ENCODE peak calls at places on chromosomes 12 and 14, in eight cellular contexts. P is astrocyte of the spinal cord, B is mucosa of descending colon, U is epithelial cell of esophagus, Y is sigmoid colon, E is choroid plexus epithelial cell, H is endothelial cell of umbilical vein, J is cardiac muscle cell. M is an unnamed sample.

GRCh38 chr14:31895206-31895605 is 181.9 kb upstream of the ARHGAP5 start:
- DNase-seq in P (peak), B (no peak), U (peak), Y (no peak), E (peak), H (no peak), J (peak), M (no peak)

GRCh38 chr14:41423503-41423902 is 183.2 kb upstream of the LRFN5 start:
- DNase-seq in P (peak), B (no peak), U (no peak), Y (no peak), E (no peak), H (no peak), J (no peak), M (no peak)

GRCh38 chr12:119247007-119247719 is 68.4 kb downstream of the HSPB8 start:
- DNase-seq in P (no peak), B (no peak), U (no peak), Y (no peak), E (no peak), H (no peak), J (no peak), M (no peak)

GRCh38 chr14:36852853-36853634 is 191.4 kb downstream of the PAX9 start:
- DNase-seq in P (no peak), B (peak), U (no peak), Y (peak), E (peak), H (no peak), J (no peak), M (no peak)

GRCh38 chr12:25436206-25436912 is 116.7 kb downstream of the LMNTD1 start:
- DNase-seq in P (peak), B (peak), U (peak), Y (no peak), E (peak), H (peak), J (peak), M (no peak)

GRCh38 chr12:25482637-25483036 is 70.4 kb downstream of the LMNTD1 start:
- DNase-seq in P (no peak), B (no peak), U (no peak), Y (no peak), E (no peak), H (no peak), J (peak), M (no peak)

GRCh38 chr12:98470469-98471082 is 44.8 kb upstream of the TMPO start:
- DNase-seq in P (no peak), B (no peak), U (peak), Y (no peak), E (no peak), H (no peak), J (no peak), M (no peak)

GRCh38 chr12:53652366-53652765 is 23.5 kb downstream of the ATP5MC2 start:
- DNase-seq in P (peak), B (no peak), U (no peak), Y (no peak), E (peak), H (no peak), J (peak), M (no peak)

GRCh38 chr12:47753021-47754001 is 5.4 kb downstream of the RAPGEF3 start:
- DNase-seq in P (no peak), B (peak), U (peak), Y (no peak), E (no peak), H (peak), J (peak), M (no peak)

GRCh38 chr12:3004655-3005565 is 45.7 kb downstream of the TEAD4 start:
- DNase-seq in P (no peak), B (no peak), U (peak), Y (no peak), E (no peak), H (no peak), J (no peak), M (peak)

GRCh38 chr12:111858186-111858585 is 16.2 kb downstream of the MAPKAPK5 start:
- DNase-seq in P (no peak), B (no peak), U (no peak), Y (no peak), E (no peak), H (no peak), J (no peak), M (no peak)

GRCh38 chr12:128690641-128691040 is 133.1 kb downstream of the SLC15A4 start:
- DNase-seq in P (no peak), B (no peak), U (no peak), Y (no peak), E (no peak), H (no peak), J (no peak), M (no peak)

GRCh38 chr12:46246021-46246700 is 22.7 kb downstream of the SLC38A1 start:
- DNase-seq in P (no peak), B (no peak), U (no peak), Y (no peak), E (no peak), H (peak), J (no peak), M (no peak)

GRCh38 chr12:31057671-31058070 is 16.0 kb upstream of the DDX11 start:
- DNase-seq in P (no peak), B (no peak), U (no peak), Y (no peak), E (no peak), H (no peak), J (no peak), M (no peak)

GRCh38 chr14:62807636-62808035 is 237.6 kb downstream of the KCNH5 start:
- DNase-seq in P (no peak), B (no peak), U (no peak), Y (no peak), E (no peak), H (no peak), J (no peak), M (no peak)

GRCh38 chr12:108850854-108851573 is 6.4 kb downstream of the SSH1 start:
- DNase-seq in P (peak), B (no peak), U (no peak), Y (peak), E (peak), H (peak), J (peak), M (peak)

GRCh38 chr12:119020377-119021360 is 39.3 kb downstream of the SRRM4 start:
- DNase-seq in P (no peak), B (peak), U (no peak), Y (no peak), E (no peak), H (no peak), J (peak), M (peak)

GRCh38 chr12:12837025-12837872 is 24.1 kb downstream of the DDX47 start:
- DNase-seq in P (peak), B (peak), U (peak), Y (no peak), E (peak), H (peak), J (peak), M (no peak)

GRCh38 chr12:14554281-14555008 is 13.2 kb downstream of the PLBD1 start:
- DNase-seq in P (no peak), B (peak), U (peak), Y (peak), E (no peak), H (no peak), J (peak), M (no peak)

GRCh38 chr14:68451676-68452387 is 341.0 kb downstream of the ZFP36L1 start:
- DNase-seq in P (peak), B (no peak), U (no peak), Y (peak), E (peak), H (no peak), J (peak), M (no peak)

GRCh38 chr12:39476121-39476520 is 33.2 kb upstream of the KIF21A start:
- DNase-seq in P (no peak), B (no peak), U (no peak), Y (no peak), E (no peak), H (no peak), J (no peak), M (no peak)

GRCh38 chr14:71365305-71365865 is 458.1 kb downstream of the PCNX1 start:
- DNase-seq in P (peak), B (no peak), U (no peak), Y (no peak), E (peak), H (no peak), J (no peak), M (no peak)

GRCh38 chr12:76144253-76144564 is 59.7 kb upstream of the NAP1L1 start:
- DNase-seq in P (no peak), B (peak), U (peak), Y (no peak), E (peak), H (peak), J (peak), M (no peak)

GRCh38 chr14:103856105-103856504 is 8.7 kb upstream of the PPP1R13B start:
- DNase-seq in P (no peak), B (no peak), U (no peak), Y (no peak), E (no peak), H (no peak), J (no peak), M (no peak)

GRCh38 chr12:57775563-57776246 is 3.3 kb downstream of the EEF1AKMT3 start:
- DNase-seq in P (no peak), B (no peak), U (no peak), Y (no peak), E (no peak), H (no peak), J (no peak), M (no peak)

GRCh38 chr14:65910108-65910507 is 497.6 kb downstream of the FUT8 start:
- DNase-seq in P (peak), B (no peak), U (peak), Y (no peak), E (peak), H (no peak), J (peak), M (no peak)

GRCh38 chr14:74035556-74035955 is 16.4 kb downstream of the BBOF1 start:
- DNase-seq in P (peak), B (no peak), U (peak), Y (no peak), E (peak), H (no peak), J (peak), M (no peak)

GRCh38 chr12:118038122-118038521 is 21.6 kb downstream of the RFC5 start:
- DNase-seq in P (no peak), B (no peak), U (no peak), Y (no peak), E (no peak), H (no peak), J (no peak), M (no peak)

GRCh38 chr12:114013601-114014345 is 47.6 kb upstream of the RBM19 start:
- DNase-seq in P (peak), B (no peak), U (no peak), Y (no peak), E (peak), H (no peak), J (peak), M (no peak)

GRCh38 chr12:115450017-115450416 is 766.0 kb upstream of the TBX3 start:
- DNase-seq in P (no peak), B (no peak), U (no peak), Y (no peak), E (no peak), H (no peak), J (no peak), M (no peak)

GRCh38 chr12:99130808-99131538 is 485.9 kb downstream of the APAF1 start:
- DNase-seq in P (peak), B (no peak), U (peak), Y (no peak), E (peak), H (no peak), J (peak), M (no peak)

GRCh38 chr12:55762646-55763045 is 19.7 kb downstream of the GDF11 start:
- DNase-seq in P (no peak), B (no peak), U (no peak), Y (no peak), E (no peak), H (no peak), J (no peak), M (no peak)

GRCh38 chr14:99261916-99262787 is 9.8 kb downstream of the BCL11B start:
- DNase-seq in P (no peak), B (peak), U (peak), Y (no peak), E (no peak), H (no peak), J (no peak), M (no peak)

GRCh38 chr14:52640137-52640536 is 55.2 kb downstream of the ERO1A start:
- DNase-seq in P (no peak), B (no peak), U (no peak), Y (no peak), E (no peak), H (no peak), J (no peak), M (no peak)

GRCh38 chr12:105278043-105278697 is 42.2 kb upstream of the APPL2 start:
- DNase-seq in P (no peak), B (no peak), U (no peak), Y (no peak), E (peak), H (peak), J (peak), M (no peak)
- TF ChIP-seq CTCF in P (peak), B (no peak), U (peak), Y (no peak), E (peak), H (peak), J (peak), M (peak)

GRCh38 chr14:64465208-64465821 is at the start of gene AKAP5:
- DNase-seq in P (peak), B (peak), U (peak), Y (no peak), E (peak), H (peak), J (peak), M (peak)
- TF ChIP-seq CTCF in P (no peak), B (no peak), U (no peak), Y (no peak), E (no peak), H (no peak), J (no peak), M (no peak)

GRCh38 chr14:94001501-94002396 is 4.6 kb downstream of the CCDC197 start:
- DNase-seq in P (peak), B (peak), U (peak), Y (peak), E (peak), H (peak), J (peak), M (peak)

GRCh38 chr14:94004015-94004414 is 6.9 kb downstream of the CCDC197 start:
- DNase-seq in P (no peak), B (no peak), U (no peak), Y (no peak), E (no peak), H (no peak), J (no peak), M (no peak)

GRCh38 chr14:94008234-94008633 is 11.1 kb downstream of the CCDC197 start:
- DNase-seq in P (no peak), B (no peak), U (no peak), Y (no peak), E (no peak), H (no peak), J (no peak), M (no peak)

GRCh38 chr14:94003397-94003796 is 6.3 kb downstream of the CCDC197 start:
- DNase-seq in P (no peak), B (no peak), U (no peak), Y (no peak), E (no peak), H (no peak), J (no peak), M (no peak)

DNA sequence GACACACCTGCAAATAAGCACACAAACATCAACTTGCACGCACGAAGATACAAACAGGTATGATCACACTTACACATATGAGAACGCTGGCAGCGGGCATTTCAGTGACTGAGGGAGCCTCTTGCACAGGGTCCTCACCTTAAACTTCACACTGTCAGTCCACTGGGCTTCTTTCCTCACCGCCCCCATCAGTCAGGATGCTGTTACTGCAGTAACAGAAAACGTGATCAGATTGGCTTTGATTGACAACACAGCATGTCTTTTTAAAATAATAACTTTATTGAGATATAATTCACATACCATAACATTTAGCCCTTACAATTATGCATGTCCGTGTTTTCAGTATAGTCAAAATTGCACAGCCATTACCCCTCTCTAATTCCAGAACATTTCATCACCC is 8.2 kb downstream of the CCDC197 start:
- DNase-seq in P (no peak), B (no peak), U (peak), Y (no peak), E (peak), H (no peak), J (no peak), M (peak)
- TF ChIP-seq CTCF in P (peak), B (no peak), U (peak), Y (no peak), E (peak), H (peak), J (peak), M (peak)

DNA sequence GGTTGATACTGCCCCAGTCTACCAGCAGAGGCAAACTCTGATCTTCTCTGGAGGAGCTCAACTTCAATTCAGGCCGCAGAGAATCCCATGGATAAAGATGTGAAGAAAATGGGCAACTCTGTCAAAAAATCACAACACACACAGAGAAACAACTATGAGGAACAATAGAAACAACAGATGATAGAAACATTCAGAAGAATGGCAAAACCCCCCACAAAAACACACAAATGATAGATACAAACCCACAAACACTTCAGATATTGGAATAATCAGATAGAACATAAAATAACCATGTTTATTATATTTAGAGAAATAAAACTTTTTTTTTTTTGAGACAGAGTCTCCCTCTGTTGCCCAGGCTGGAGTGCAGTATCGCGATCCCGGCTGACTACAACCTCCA is 20.0 kb upstream of the HVCN1 start:
- DNase-seq in P (no peak), B (no peak), U (no peak), Y (no peak), E (no peak), H (no peak), J (no peak), M (no peak)
- TF ChIP-seq CTCF in P (no peak), B (no peak), U (no peak), Y (no peak), E (peak), H (no peak), J (no peak), M (no peak)

GRCh38 chr12:123940627-123940966 is 32.0 kb downstream of the CCDC92 start:
- DNase-seq in P (no peak), B (no peak), U (no peak), Y (no peak), E (no peak), H (no peak), J (no peak), M (no peak)
- TF ChIP-seq CTCF in P (no peak), B (no peak), U (no peak), Y (no peak), E (no peak), H (no peak), J (no peak), M (no peak)

DNA sequence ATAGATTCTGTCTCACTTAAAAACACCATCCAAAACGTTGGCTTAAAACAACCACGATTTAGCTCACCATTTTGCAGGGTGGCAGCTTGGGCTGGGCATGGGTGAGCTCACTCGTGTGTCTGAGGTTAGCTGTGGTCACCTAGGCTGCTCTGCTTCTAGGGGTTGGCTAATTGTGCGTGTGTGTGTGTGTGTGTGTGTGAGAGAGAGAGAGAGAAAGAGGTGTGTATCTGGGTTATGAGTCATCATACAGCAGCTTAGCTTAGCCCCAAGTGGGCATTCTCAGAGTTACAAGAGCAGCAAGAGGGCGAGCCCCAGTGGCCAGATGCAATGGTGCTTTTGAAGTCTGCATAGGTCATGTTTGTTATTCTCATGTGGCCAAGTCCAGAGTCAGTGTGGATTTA is 6.0 kb downstream of the FBXW8 start:
- DNase-seq in P (peak), B (peak), U (peak), Y (no peak), E (peak), H (peak), J (peak), M (no peak)
- TF ChIP-seq CTCF in P (peak), B (no peak), U (peak), Y (no peak), E (peak), H (no peak), J (peak), M (no peak)

GRCh38 chr14:96578619-96579018 is 76.4 kb downstream of the PAPOLA start:
- DNase-seq in P (no peak), B (no peak), U (no peak), Y (no peak), E (no peak), H (no peak), J (no peak), M (no peak)
- TF ChIP-seq CTCF in P (no peak), B (no peak), U (no peak), Y (no peak), E (no peak), H (no peak), J (no peak), M (no peak)

DNA sequence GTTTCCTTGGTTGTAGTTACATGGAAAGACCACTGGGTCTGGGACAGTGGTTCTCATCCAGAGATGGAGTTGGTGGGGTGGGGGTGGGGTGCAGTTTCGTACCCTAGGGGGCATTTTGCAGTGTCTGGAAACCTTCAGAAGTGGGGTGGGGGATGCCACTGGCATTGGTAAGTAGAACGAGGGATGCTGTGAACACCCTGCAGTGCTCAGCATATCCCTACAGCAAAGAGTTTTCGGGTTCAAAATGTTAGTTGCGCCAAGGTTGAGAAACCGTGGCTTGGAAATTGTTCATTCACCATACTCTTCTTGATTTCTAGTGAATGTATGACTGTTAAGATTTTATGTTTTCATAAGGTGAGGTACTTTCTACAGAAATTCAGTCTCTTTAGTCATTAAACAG is 28.7 kb downstream of the TRAF3 start:
- DNase-seq in P (no peak), B (no peak), U (no peak), Y (no peak), E (no peak), H (no peak), J (no peak), M (no peak)
- TF ChIP-seq CTCF in P (peak), B (no peak), U (no peak), Y (no peak), E (peak), H (no peak), J (no peak), M (peak)

DNA sequence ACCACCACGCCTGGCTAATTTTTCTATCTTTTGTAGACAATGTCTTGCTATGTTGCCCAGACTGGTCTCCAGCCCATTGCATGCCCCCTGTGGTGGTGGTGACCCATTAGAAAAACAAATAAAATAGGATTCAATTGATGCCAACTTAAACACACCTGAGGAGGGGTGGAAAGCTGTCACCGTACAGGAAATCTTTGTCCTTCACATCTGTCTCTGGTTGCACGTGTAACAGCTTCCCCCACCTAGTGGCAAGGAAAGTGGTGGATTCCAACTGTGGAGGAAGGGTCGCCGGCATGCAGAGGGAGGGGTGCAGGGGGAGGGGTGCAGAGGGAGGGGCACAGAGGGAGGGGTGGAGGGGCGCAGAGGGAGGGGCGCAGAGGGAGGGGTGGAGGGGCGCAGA is 26.1 kb upstream of the GPR68 start:
- DNase-seq in P (no peak), B (no peak), U (no peak), Y (no peak), E (no peak), H (no peak), J (no peak), M (no peak)
- TF ChIP-seq CTCF in P (no peak), B (no peak), U (no peak), Y (no peak), E (no peak), H (no peak), J (no peak), M (no peak)